ENCODE peak calls at places on chromosome 19, in eight cellular contexts. B is cardiac fibroblast, X is dorsolateral prefrontal cortex, D is tibial nerve, J is cardiac muscle cell, Y is heart right ventricle, Z is tibial artery, P is heart left ventricle. A is an unnamed sample.
A peak's percentile ranks its signal among the peaks of the same experiment; 100 is the strongest.

GRCh38 chr19:5002143-5002542 is 33.2 kb downstream of the KDM4B start:
- DNase-seq in Y (no peak), B (peak; percentile 85), D (no peak), Z (no peak), P (no peak), X (no peak), J (peak; percentile 27), A (peak; percentile 31)

GRCh38 chr19:15448778-15449619 is 757 bp downstream of the WIZ start:
- DNase-seq in D (no peak), P (peak; percentile 68), Z (peak; percentile 70), J (peak; percentile 46), Y (no peak), B (no peak), X (no peak), A (no peak)

GRCh38 chr19:35107541-35107939 is 8.1 kb upstream of the FXYD3 start:
- DNase-seq in B (peak; percentile 61), P (no peak), Z (no peak), Y (no peak), X (peak; percentile 75), D (peak; percentile 57), J (peak; percentile 79), A (no peak)

GRCh38 chr19:28553005-28553404 is 659.9 kb downstream of the UQCRFS1 start:
- DNase-seq in J (no peak), Y (no peak), Z (no peak), B (no peak), P (no peak), D (no peak), X (no peak), A (no peak)

GRCh38 chr19:10114651-10115391 is 3.3 kb downstream of the P2RY11 start:
- DNase-seq in B (peak; percentile 18), J (no peak), Y (no peak), D (no peak), Z (no peak), P (no peak), X (no peak), A (no peak)

GRCh38 chr19:52734340-52734892 is 428 bp downstream of the ZNF611 start:
- DNase-seq in Z (no peak), J (peak; percentile 9), Y (no peak), D (no peak), P (peak; percentile 66), X (peak; percentile 28), B (no peak), A (no peak)

GRCh38 chr19:44653977-44654784 is 10.5 kb downstream of the PVR start:
- DNase-seq in X (peak; percentile 29), J (peak; percentile 68), Y (peak; percentile 71), D (peak; percentile 61), B (peak; percentile 60), P (peak; percentile 88), Z (peak; percentile 80), A (no peak)

GRCh38 chr19:55642153-55643002 is 1.1 kb upstream of the ZNF581 start:
- DNase-seq in Y (peak; percentile 14), D (no peak), J (peak; percentile 39), P (no peak), Z (no peak), B (peak; percentile 36), X (no peak), A (no peak)

GRCh38 chr19:39110263-39110967 is 15.2 kb upstream of the PAK4 start:
- DNase-seq in B (peak; percentile 50), X (peak; percentile 65), D (peak; percentile 33), Z (no peak), J (peak; percentile 33), P (no peak), Y (peak; percentile 48), A (no peak)

GRCh38 chr19:17473041-17473440 is 2.7 kb downstream of the SLC27A1 start:
- DNase-seq in P (no peak), J (peak; percentile 82), D (no peak), B (peak; percentile 76), Y (no peak), X (no peak), Z (no peak), A (no peak)

GRCh38 chr19:54648129-54648528 is 14.7 kb upstream of the LILRB4 start:
- DNase-seq in D (no peak), B (no peak), J (no peak), Z (no peak), Y (no peak), X (no peak), P (no peak), A (no peak)

GRCh38 chr19:10525636-10526035 is 8.4 kb upstream of the S1PR5 start:
- DNase-seq in Z (no peak), Y (no peak), P (no peak), D (no peak), B (no peak), J (no peak), X (no peak), A (no peak)

GRCh38 chr19:55210120-55210493 is 806 bp upstream of the PTPRH start:
- DNase-seq in Z (no peak), D (no peak), P (no peak), X (no peak), J (peak; percentile 82), Y (no peak), B (peak; percentile 96), A (peak; percentile 94)

GRCh38 chr19:44925114-44925891 is 10.9 kb downstream of the APOC1 start:
- DNase-seq in X (peak; percentile 65), Z (peak; percentile 83), B (peak; percentile 70), P (peak; percentile 87), D (peak; percentile 56), J (peak; percentile 95), Y (peak; percentile 60), A (peak; percentile 29)

GRCh38 chr19:15252398-15253018 is 20.3 kb upstream of the EPHX3 start:
- DNase-seq in D (no peak), B (peak; percentile 72), P (no peak), J (peak; percentile 50), Y (no peak), X (peak; percentile 44), Z (peak; percentile 90), A (no peak)

GRCh38 chr19:15340086-15340485 is 7.7 kb upstream of the BRD4 start:
- DNase-seq in Z (no peak), B (no peak), Y (no peak), P (no peak), J (no peak), D (no peak), X (no peak), A (no peak)

GRCh38 chr19:6767357-6768235 is at the start of gene SH2D3A:
- DNase-seq in B (peak; percentile 37), X (no peak), Y (peak; percentile 41), D (no peak), Z (no peak), J (peak; percentile 56), P (peak; percentile 84), A (no peak)

GRCh38 chr19:4861147-4861546 is 6.3 kb downstream of the PLIN3 start:
- DNase-seq in Y (no peak), X (no peak), P (no peak), Z (no peak), D (no peak), B (no peak), J (no peak), A (no peak)

GRCh38 chr19:56821675-56822074 is 18.9 kb downstream of the PEG3 start:
- DNase-seq in D (no peak), Z (no peak), X (no peak), P (no peak), J (no peak), Y (no peak), B (no peak), A (no peak)

GRCh38 chr19:40556953-40557530 is 19.6 kb upstream of the SHKBP1 start:
- DNase-seq in Z (no peak), Y (no peak), J (no peak), D (no peak), P (peak; percentile 27), X (no peak), B (no peak), A (no peak)

GRCh38 chr19:40559394-40559793 is 17.3 kb upstream of the SHKBP1 start:
- DNase-seq in B (no peak), D (no peak), J (no peak), Z (no peak), Y (no peak), X (no peak), P (no peak), A (no peak)

GRCh38 chr19:40555978-40556689 is 20.5 kb upstream of the SHKBP1 start:
- DNase-seq in X (no peak), Y (no peak), J (no peak), D (no peak), Z (no peak), P (peak; percentile 46), B (no peak), A (no peak)

GRCh38 chr19:40561947-40562346 is 14.7 kb upstream of the SHKBP1 start:
- DNase-seq in B (no peak), D (no peak), J (no peak), P (peak; percentile 15), Z (no peak), X (no peak), Y (no peak), A (no peak)

GRCh38 chr19:40560092-40560507 is 16.6 kb upstream of the SHKBP1 start:
- DNase-seq in P (peak; percentile 60), D (no peak), Z (no peak), J (no peak), X (no peak), B (no peak), Y (no peak), A (no peak)
- TF ChIP-seq CTCF in P (no peak), D (no peak), Z (no peak), J (no peak), X (no peak), B (no peak), Y (no peak), A (no peak)

GRCh38 chr19:1294688-1295087 is 9.0 kb downstream of the EFNA2 start:
- DNase-seq in B (no peak), Z (no peak), P (no peak), Y (no peak), D (no peak), J (no peak), X (no peak), A (no peak)

GRCh38 chr19:1296575-1297271 is 11.1 kb downstream of the EFNA2 start:
- DNase-seq in P (no peak), B (no peak), X (no peak), D (no peak), Y (no peak), J (no peak), Z (no peak), A (no peak)

GRCh38 chr19:1295169-1296012 is 9.7 kb downstream of the EFNA2 start:
- DNase-seq in D (no peak), B (no peak), J (peak; percentile 26), Z (no peak), X (no peak), P (no peak), Y (no peak), A (no peak)

GRCh38 chr19:1293782-1294621 is 8.3 kb downstream of the EFNA2 start:
- DNase-seq in J (no peak), P (no peak), D (no peak), Z (no peak), X (no peak), Y (no peak), B (no peak), A (no peak)

GRCh38 chr19:1296078-1296477 is 10.4 kb downstream of the EFNA2 start:
- DNase-seq in Y (no peak), D (no peak), X (no peak), J (no peak), P (no peak), Z (no peak), B (no peak), A (no peak)
- H3K4me3 ChIP-seq in Y (no peak overlapping the region), D (no peak overlapping the region), X (no peak overlapping the region), J (no peak overlapping the region), P (no peak overlapping the region), Z (no peak overlapping the region), B (no peak overlapping the region), A (no peak overlapping the region)

GRCh38 chr19:8251025-8251472 is 41.9 kb downstream of the CERS4 start:
- DNase-seq in X (peak; percentile 58), Y (peak; percentile 86), Z (peak; percentile 88), B (no peak), J (peak; percentile 58), D (peak; percentile 63), P (peak; percentile 88), A (no peak)
- TF ChIP-seq CTCF in X (peak; percentile 12), Y (peak; percentile 11), Z (no peak), B (no peak), J (peak; percentile 11), D (peak; percentile 24), P (peak; percentile 48), A (peak; percentile 4)

GRCh38 chr19:50192463-50193211 is 10.8 kb upstream of the MYH14 start:
- DNase-seq in P (no peak), Z (no peak), D (no peak), B (no peak), J (no peak), X (no peak), Y (no peak), A (no peak)
- H3K4me3 ChIP-seq in P (no peak overlapping the region), Z (no peak overlapping the region), D (no peak overlapping the region), B (no peak overlapping the region), J (no peak overlapping the region), X (no peak overlapping the region), Y (no peak overlapping the region), A (no peak overlapping the region)

A was measured in AG09309.